ENCODE peak calls at places on chromosome 21, in ten cellular contexts. One of them, this sample, is unnamed.

GRCh38 chr21:38861006-38861405 is 55.3 kb downstream of the ETS2 start:
- DNase-seq in adrenal gland: peak
- DNase-seq in A549: no peak
- DNase-seq in IMR-90: no peak
- DNase-seq in K562: no peak
- DNase-seq in lower leg skin: no peak
- DNase-seq in H1: no peak
- DNase-seq in HCT116: no peak
- DNase-seq in prostate gland: no peak
- DNase-seq in transverse colon: no peak
- DNase-seq in this sample: no peak

GRCh38 chr21:45855248-45855801 is 126.2 kb upstream of the COL6A1 start:
- DNase-seq in adrenal gland: peak
- DNase-seq in A549: no peak
- DNase-seq in IMR-90: no peak
- DNase-seq in K562: no peak
- DNase-seq in lower leg skin: no peak
- DNase-seq in H1: no peak
- DNase-seq in HCT116: no peak
- DNase-seq in prostate gland: no peak
- DNase-seq in transverse colon: no peak
- DNase-seq in this sample: no peak

GRCh38 chr21:40706161-40706560 is 140.8 kb downstream of the DSCAM start:
- DNase-seq in adrenal gland: no peak
- DNase-seq in A549: no peak
- DNase-seq in IMR-90: no peak
- DNase-seq in K562: no peak
- DNase-seq in lower leg skin: no peak
- DNase-seq in H1: no peak
- DNase-seq in HCT116: no peak
- DNase-seq in prostate gland: no peak
- DNase-seq in transverse colon: no peak
- DNase-seq in this sample: no peak

GRCh38 chr21:45278156-45278911 is 9.4 kb downstream of the POFUT2 start:
- DNase-seq in adrenal gland: peak
- DNase-seq in A549: no peak
- DNase-seq in IMR-90: no peak
- DNase-seq in K562: no peak
- DNase-seq in lower leg skin: no peak
- DNase-seq in H1: no peak
- DNase-seq in HCT116: no peak
- DNase-seq in prostate gland: no peak
- DNase-seq in transverse colon: no peak
- DNase-seq in this sample: no peak

GRCh38 chr21:44736291-44737004 is 25.1 kb upstream of the TSPEAR start:
- DNase-seq in adrenal gland: no peak
- DNase-seq in A549: peak
- DNase-seq in IMR-90: no peak
- DNase-seq in K562: no peak
- DNase-seq in lower leg skin: no peak
- DNase-seq in H1: peak
- DNase-seq in HCT116: no peak
- DNase-seq in prostate gland: peak
- DNase-seq in transverse colon: peak
- DNase-seq in this sample: no peak

GRCh38 chr21:45460011-45460565 is 55.1 kb downstream of the COL18A1 start:
- DNase-seq in adrenal gland: no peak
- DNase-seq in A549: no peak
- DNase-seq in IMR-90: no peak
- DNase-seq in K562: no peak
- DNase-seq in lower leg skin: no peak
- DNase-seq in H1: no peak
- DNase-seq in HCT116: no peak
- DNase-seq in prostate gland: no peak
- DNase-seq in transverse colon: no peak
- DNase-seq in this sample: no peak

GRCh38 chr21:27776925-27777553 is 810.2 kb upstream of the ADAMTS5 start:
- DNase-seq in adrenal gland: no peak
- DNase-seq in A549: no peak
- DNase-seq in IMR-90: no peak
- DNase-seq in K562: no peak
- DNase-seq in lower leg skin: no peak
- DNase-seq in H1: no peak
- DNase-seq in HCT116: no peak
- DNase-seq in prostate gland: no peak
- DNase-seq in transverse colon: no peak
- DNase-seq in this sample: no peak

GRCh38 chr21:25925936-25926335 is 191.2 kb downstream of the GABPA start:
- DNase-seq in adrenal gland: peak
- DNase-seq in A549: no peak
- DNase-seq in IMR-90: peak
- DNase-seq in K562: no peak
- DNase-seq in lower leg skin: no peak
- DNase-seq in H1: no peak
- DNase-seq in HCT116: no peak
- DNase-seq in prostate gland: no peak
- DNase-seq in transverse colon: no peak
- DNase-seq in this sample: no peak

GRCh38 chr21:15121655-15122120 is 56.9 kb upstream of the NRIP1 start:
- DNase-seq in adrenal gland: peak
- DNase-seq in A549: peak
- DNase-seq in IMR-90: peak
- DNase-seq in K562: no peak
- DNase-seq in lower leg skin: no peak
- DNase-seq in H1: no peak
- DNase-seq in HCT116: no peak
- DNase-seq in prostate gland: no peak
- DNase-seq in transverse colon: no peak
- DNase-seq in this sample: peak

GRCh38 chr21:15058718-15059316 is 6.0 kb downstream of the NRIP1 start:
- DNase-seq in adrenal gland: no peak
- DNase-seq in A549: peak
- DNase-seq in IMR-90: peak
- DNase-seq in K562: peak
- DNase-seq in lower leg skin: no peak
- DNase-seq in H1: no peak
- DNase-seq in HCT116: peak
- DNase-seq in prostate gland: no peak
- DNase-seq in transverse colon: no peak
- DNase-seq in this sample: no peak

GRCh38 chr21:21230672-21231071 is 232.5 kb downstream of the NCAM2 start:
- DNase-seq in adrenal gland: no peak
- DNase-seq in A549: no peak
- DNase-seq in IMR-90: peak
- DNase-seq in K562: no peak
- DNase-seq in lower leg skin: no peak
- DNase-seq in H1: no peak
- DNase-seq in HCT116: no peak
- DNase-seq in prostate gland: no peak
- DNase-seq in transverse colon: no peak
- DNase-seq in this sample: no peak

GRCh38 chr21:46622226-46622625 is 13.2 kb upstream of the PRMT2 start:
- DNase-seq in adrenal gland: no peak
- DNase-seq in A549: no peak
- DNase-seq in IMR-90: no peak
- DNase-seq in K562: no peak
- DNase-seq in lower leg skin: no peak
- DNase-seq in H1: no peak
- DNase-seq in HCT116: no peak
- DNase-seq in prostate gland: no peak
- DNase-seq in transverse colon: peak
- DNase-seq in this sample: no peak

GRCh38 chr21:45478816-45479669 is 63.2 kb downstream of the SLC19A1 start:
- DNase-seq in adrenal gland: no peak
- DNase-seq in A549: no peak
- DNase-seq in IMR-90: no peak
- DNase-seq in K562: no peak
- DNase-seq in lower leg skin: no peak
- DNase-seq in H1: no peak
- DNase-seq in HCT116: no peak
- DNase-seq in prostate gland: no peak
- DNase-seq in transverse colon: no peak
- DNase-seq in this sample: no peak

GRCh38 chr21:44728716-44729115 is 17.3 kb upstream of the TSPEAR start:
- DNase-seq in adrenal gland: no peak
- DNase-seq in A549: no peak
- DNase-seq in IMR-90: no peak
- DNase-seq in K562: no peak
- DNase-seq in lower leg skin: no peak
- DNase-seq in H1: no peak
- DNase-seq in HCT116: no peak
- DNase-seq in prostate gland: no peak
- DNase-seq in transverse colon: no peak
- DNase-seq in this sample: no peak

DNA sequence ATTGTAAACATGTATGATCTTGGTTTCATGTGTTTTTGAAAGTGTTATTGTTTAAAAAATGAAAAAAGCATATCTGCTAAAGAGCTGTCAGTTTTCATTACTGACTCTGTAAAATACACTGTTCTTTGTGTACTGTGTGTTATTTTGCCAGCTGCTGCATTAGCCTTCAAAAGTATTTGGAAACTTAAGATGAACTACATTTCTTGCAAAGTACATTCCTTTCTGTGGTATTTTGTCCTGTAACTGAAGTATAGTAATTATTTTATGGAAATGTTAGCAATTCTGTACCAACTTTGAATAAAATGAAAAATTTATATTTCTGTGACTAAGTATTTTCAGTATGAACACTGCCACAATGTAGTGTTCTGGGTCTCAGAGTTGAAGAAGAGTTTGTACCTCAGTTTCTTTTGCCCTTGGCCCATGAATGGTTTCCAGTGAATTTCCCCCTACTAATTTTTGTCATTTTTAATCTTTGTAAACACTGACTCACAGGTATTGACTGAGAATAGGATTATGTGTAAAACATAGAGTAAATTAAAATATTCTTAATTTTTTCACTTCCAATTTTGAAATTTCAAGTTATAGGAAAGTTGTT is 32.7 kb downstream of the MRPS6 start:
- DNase-seq in adrenal gland: no peak
- DNase-seq in A549: no peak
- DNase-seq in IMR-90: no peak
- DNase-seq in K562: no peak
- DNase-seq in lower leg skin: no peak
- DNase-seq in H1: no peak
- DNase-seq in HCT116: no peak
- DNase-seq in prostate gland: no peak
- DNase-seq in transverse colon: no peak
- DNase-seq in this sample: no peak
- TF ChIP-seq CTCF in adrenal gland: no peak
- TF ChIP-seq CTCF in A549: no peak
- TF ChIP-seq CTCF in IMR-90: no peak
- TF ChIP-seq CTCF in K562: no peak
- TF ChIP-seq CTCF in lower leg skin: no peak
- TF ChIP-seq CTCF in H1: no peak
- TF ChIP-seq CTCF in HCT116: no peak
- TF ChIP-seq CTCF in prostate gland: no peak
- TF ChIP-seq CTCF in transverse colon: no peak
- TF ChIP-seq CTCF in this sample: no peak

DNA sequence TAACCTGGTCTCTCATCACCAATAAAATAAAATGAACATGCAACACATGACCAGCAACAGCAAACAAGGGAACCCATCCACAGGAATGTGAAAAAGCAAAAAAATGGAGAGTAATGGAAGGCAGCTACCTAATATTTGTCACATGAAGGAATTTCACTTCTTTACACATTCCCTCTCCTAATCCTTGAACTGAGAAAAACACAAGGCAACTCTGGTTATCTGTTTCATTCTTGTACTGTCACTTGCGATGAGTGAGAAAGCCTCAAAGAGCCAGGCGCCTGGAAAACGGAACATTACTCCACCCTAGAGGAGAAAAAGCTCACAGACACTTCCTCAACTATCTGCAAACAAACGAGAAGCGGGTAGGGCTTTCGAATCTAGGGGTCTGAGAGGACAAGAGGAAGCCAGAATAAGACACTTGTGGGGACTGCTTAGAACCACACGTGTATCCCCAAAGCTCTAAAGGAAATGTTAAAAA is 13.8 kb downstream of the HSF2BP start:
- DNase-seq in adrenal gland: peak
- DNase-seq in A549: peak
- DNase-seq in IMR-90: peak
- DNase-seq in K562: peak
- DNase-seq in lower leg skin: peak
- DNase-seq in H1: no peak
- DNase-seq in HCT116: no peak
- DNase-seq in prostate gland: peak
- DNase-seq in transverse colon: peak
- DNase-seq in this sample: peak
- TF ChIP-seq POLR2A in adrenal gland: no peak
- TF ChIP-seq POLR2A in A549: no peak
- TF ChIP-seq POLR2A in IMR-90: peak
- TF ChIP-seq POLR2A in K562: no peak
- TF ChIP-seq POLR2A in lower leg skin: no peak
- TF ChIP-seq POLR2A in H1: no peak
- TF ChIP-seq POLR2A in HCT116: no peak
- TF ChIP-seq POLR2A in prostate gland: no peak
- TF ChIP-seq POLR2A in transverse colon: no peak
- TF ChIP-seq POLR2A in this sample: no peak

DNA sequence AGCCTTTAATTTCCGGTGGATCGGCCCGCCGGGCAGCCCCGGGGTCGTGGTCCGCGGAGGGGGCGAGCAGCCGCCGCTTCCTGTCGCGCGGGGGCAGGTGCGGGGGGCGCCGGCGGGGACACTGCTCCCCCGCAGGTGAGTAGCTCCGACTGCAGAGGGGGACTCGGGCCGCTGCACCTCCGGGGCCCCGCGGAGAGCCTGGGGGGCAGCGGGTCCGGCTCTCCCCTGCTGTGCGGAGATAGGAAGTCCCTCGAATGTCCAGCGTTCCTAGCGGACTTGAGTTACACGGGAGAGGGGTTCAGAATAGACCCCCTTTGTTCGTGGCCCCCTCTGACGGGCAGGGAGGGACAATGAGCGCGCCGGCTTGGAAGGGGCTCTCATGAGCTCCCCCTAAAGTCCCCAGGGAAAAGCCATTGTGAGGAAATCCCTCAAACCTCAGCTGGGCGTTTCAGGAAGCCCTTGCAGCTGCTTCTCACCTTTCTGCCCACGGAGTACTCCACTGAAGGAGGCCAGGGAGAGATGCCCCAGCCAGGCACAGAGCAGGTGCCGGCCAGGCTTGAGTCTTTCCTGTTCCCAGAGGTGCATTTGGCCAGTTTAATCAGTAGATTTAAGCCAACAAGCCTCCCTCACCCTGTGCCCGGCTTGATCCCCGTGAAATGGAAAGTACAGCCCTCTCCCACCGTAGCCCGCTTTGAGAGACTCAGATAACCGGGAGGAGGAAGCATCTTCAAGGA is 925 bp downstream of the PDE9A start:
- DNase-seq in adrenal gland: no peak
- DNase-seq in A549: peak
- DNase-seq in IMR-90: no peak
- DNase-seq in K562: no peak
- DNase-seq in lower leg skin: no peak
- DNase-seq in H1: peak
- DNase-seq in HCT116: no peak
- DNase-seq in prostate gland: no peak
- DNase-seq in transverse colon: no peak
- DNase-seq in this sample: no peak
- TF ChIP-seq CTCF in adrenal gland: no peak
- TF ChIP-seq CTCF in A549: no peak
- TF ChIP-seq CTCF in IMR-90: no peak
- TF ChIP-seq CTCF in K562: peak
- TF ChIP-seq CTCF in lower leg skin: no peak
- TF ChIP-seq CTCF in H1: no peak
- TF ChIP-seq CTCF in HCT116: peak
- TF ChIP-seq CTCF in prostate gland: no peak
- TF ChIP-seq CTCF in transverse colon: no peak
- TF ChIP-seq CTCF in this sample: no peak

GRCh38 chr21:29508311-29508710 is 209.6 kb downstream of the BACH1 start:
- DNase-seq in adrenal gland: no peak
- DNase-seq in A549: no peak
- DNase-seq in IMR-90: no peak
- DNase-seq in K562: no peak
- DNase-seq in lower leg skin: no peak
- DNase-seq in H1: no peak
- DNase-seq in HCT116: no peak
- DNase-seq in prostate gland: no peak
- DNase-seq in transverse colon: no peak
- DNase-seq in this sample: no peak
- TF ChIP-seq POLR2A in adrenal gland: no peak
- TF ChIP-seq POLR2A in A549: no peak
- TF ChIP-seq POLR2A in IMR-90: no peak
- TF ChIP-seq POLR2A in K562: no peak
- TF ChIP-seq POLR2A in lower leg skin: no peak
- TF ChIP-seq POLR2A in H1: no peak
- TF ChIP-seq POLR2A in HCT116: no peak
- TF ChIP-seq POLR2A in prostate gland: no peak
- TF ChIP-seq POLR2A in transverse colon: no peak
- TF ChIP-seq POLR2A in this sample: no peak

This sample was measured in gastrocnemius medialis.